ENCODE peak calls at places on chromosomes 1 and 21, in ten cellular contexts. One of them, this sample, is unnamed.

GRCh38 chr21:35401476-35401875 is 352.4 kb upstream of the RUNX1 start:
- DNase-seq in H7: no peak
- DNase-seq in activated T-cell treated with anti-CD3 and anti-CD28 coated beads, Interleukin-2, amount 50 U/mL, for 72 hours: no peak
- DNase-seq in NCI-H510A treated with DMSO at 0.1 percent for 48 hours: no peak
- DNase-seq in MV-4-11: no peak
- DNase-seq in activated CD4-positive, alpha-beta T cell treated with anti-CD3 and anti-CD28 coated beads, Interleukin-2, amount 50 U/mL, for 1 hour: no peak
- DNase-seq in EL: peak
- DNase-seq in choroid plexus epithelial cell: no peak
- DNase-seq in GM03348: peak
- DNase-seq in spleen: no peak
- DNase-seq in this sample: no peak

GRCh38 chr21:41865002-41865777 is 14.0 kb downstream of the PRDM15 start:
- DNase-seq in activated T-cell treated with anti-CD3 and anti-CD28 coated beads, Interleukin-2, amount 50 U/mL, for 72 hours: peak
- DNase-seq in EL: no peak
- DNase-seq in H7: no peak
- DNase-seq in activated CD4-positive, alpha-beta T cell treated with anti-CD3 and anti-CD28 coated beads, Interleukin-2, amount 50 U/mL, for 1 hour: no peak
- DNase-seq in GM03348: no peak
- DNase-seq in MV-4-11: no peak
- DNase-seq in spleen: peak
- DNase-seq in choroid plexus epithelial cell: no peak
- DNase-seq in NCI-H510A treated with DMSO at 0.1 percent for 48 hours: no peak
- DNase-seq in this sample: no peak

GRCh38 chr1:60847855-60848582 is 234.3 kb upstream of the NFIA start:
- DNase-seq in activated CD4-positive, alpha-beta T cell treated with anti-CD3 and anti-CD28 coated beads, Interleukin-2, amount 50 U/mL, for 1 hour: no peak
- DNase-seq in EL: no peak
- DNase-seq in choroid plexus epithelial cell: no peak
- DNase-seq in spleen: no peak
- DNase-seq in NCI-H510A treated with DMSO at 0.1 percent for 48 hours: no peak
- DNase-seq in GM03348: no peak
- DNase-seq in H7: no peak
- DNase-seq in MV-4-11: no peak
- DNase-seq in activated T-cell treated with anti-CD3 and anti-CD28 coated beads, Interleukin-2, amount 50 U/mL, for 72 hours: no peak
- DNase-seq in this sample: no peak

GRCh38 chr1:223135176-223135575 is 7.9 kb downstream of the TLR5 start:
- DNase-seq in activated T-cell treated with anti-CD3 and anti-CD28 coated beads, Interleukin-2, amount 50 U/mL, for 72 hours: no peak
- DNase-seq in H7: no peak
- DNase-seq in activated CD4-positive, alpha-beta T cell treated with anti-CD3 and anti-CD28 coated beads, Interleukin-2, amount 50 U/mL, for 1 hour: no peak
- DNase-seq in MV-4-11: no peak
- DNase-seq in EL: peak
- DNase-seq in choroid plexus epithelial cell: no peak
- DNase-seq in GM03348: peak
- DNase-seq in spleen: no peak
- DNase-seq in NCI-H510A treated with DMSO at 0.1 percent for 48 hours: no peak
- DNase-seq in this sample: no peak

GRCh38 chr1:22286491-22286890 is 143.6 kb upstream of the WNT4 start:
- DNase-seq in NCI-H510A treated with DMSO at 0.1 percent for 48 hours: no peak
- DNase-seq in activated CD4-positive, alpha-beta T cell treated with anti-CD3 and anti-CD28 coated beads, Interleukin-2, amount 50 U/mL, for 1 hour: no peak
- DNase-seq in EL: no peak
- DNase-seq in H7: peak
- DNase-seq in GM03348: no peak
- DNase-seq in spleen: no peak
- DNase-seq in choroid plexus epithelial cell: no peak
- DNase-seq in activated T-cell treated with anti-CD3 and anti-CD28 coated beads, Interleukin-2, amount 50 U/mL, for 72 hours: no peak
- DNase-seq in MV-4-11: no peak
- DNase-seq in this sample: no peak

GRCh38 chr1:181647314-181648035 is 164.2 kb downstream of the CACNA1E start:
- DNase-seq in GM03348: no peak
- DNase-seq in MV-4-11: peak
- DNase-seq in NCI-H510A treated with DMSO at 0.1 percent for 48 hours: no peak
- DNase-seq in activated CD4-positive, alpha-beta T cell treated with anti-CD3 and anti-CD28 coated beads, Interleukin-2, amount 50 U/mL, for 1 hour: no peak
- DNase-seq in H7: no peak
- DNase-seq in spleen: no peak
- DNase-seq in activated T-cell treated with anti-CD3 and anti-CD28 coated beads, Interleukin-2, amount 50 U/mL, for 72 hours: no peak
- DNase-seq in choroid plexus epithelial cell: no peak
- DNase-seq in EL: no peak
- DNase-seq in this sample: no peak

GRCh38 chr1:226332947-226333346 is 24.0 kb upstream of the LIN9 start:
- DNase-seq in choroid plexus epithelial cell: no peak
- DNase-seq in GM03348: no peak
- DNase-seq in activated T-cell treated with anti-CD3 and anti-CD28 coated beads, Interleukin-2, amount 50 U/mL, for 72 hours: no peak
- DNase-seq in H7: no peak
- DNase-seq in spleen: no peak
- DNase-seq in MV-4-11: no peak
- DNase-seq in EL: no peak
- DNase-seq in NCI-H510A treated with DMSO at 0.1 percent for 48 hours: no peak
- DNase-seq in activated CD4-positive, alpha-beta T cell treated with anti-CD3 and anti-CD28 coated beads, Interleukin-2, amount 50 U/mL, for 1 hour: no peak
- DNase-seq in this sample: no peak

GRCh38 chr1:51535006-51535592 is 16.0 kb upstream of the EPS15 start:
- DNase-seq in spleen: no peak
- DNase-seq in GM03348: peak
- DNase-seq in EL: peak
- DNase-seq in choroid plexus epithelial cell: peak
- DNase-seq in NCI-H510A treated with DMSO at 0.1 percent for 48 hours: peak
- DNase-seq in MV-4-11: peak
- DNase-seq in activated T-cell treated with anti-CD3 and anti-CD28 coated beads, Interleukin-2, amount 50 U/mL, for 72 hours: peak
- DNase-seq in H7: peak
- DNase-seq in activated CD4-positive, alpha-beta T cell treated with anti-CD3 and anti-CD28 coated beads, Interleukin-2, amount 50 U/mL, for 1 hour: peak
- DNase-seq in this sample: peak

GRCh38 chr1:227372662-227373061 is 54.4 kb upstream of the CDC42BPA start:
- DNase-seq in MV-4-11: no peak
- DNase-seq in activated CD4-positive, alpha-beta T cell treated with anti-CD3 and anti-CD28 coated beads, Interleukin-2, amount 50 U/mL, for 1 hour: no peak
- DNase-seq in NCI-H510A treated with DMSO at 0.1 percent for 48 hours: peak
- DNase-seq in EL: peak
- DNase-seq in H7: no peak
- DNase-seq in activated T-cell treated with anti-CD3 and anti-CD28 coated beads, Interleukin-2, amount 50 U/mL, for 72 hours: no peak
- DNase-seq in GM03348: peak
- DNase-seq in spleen: no peak
- DNase-seq in choroid plexus epithelial cell: peak
- DNase-seq in this sample: no peak

GRCh38 chr21:25062061-25062460 is 545.2 kb downstream of the MRPL39 start:
- DNase-seq in activated CD4-positive, alpha-beta T cell treated with anti-CD3 and anti-CD28 coated beads, Interleukin-2, amount 50 U/mL, for 1 hour: no peak
- DNase-seq in activated T-cell treated with anti-CD3 and anti-CD28 coated beads, Interleukin-2, amount 50 U/mL, for 72 hours: no peak
- DNase-seq in NCI-H510A treated with DMSO at 0.1 percent for 48 hours: no peak
- DNase-seq in GM03348: no peak
- DNase-seq in H7: no peak
- DNase-seq in spleen: no peak
- DNase-seq in EL: no peak
- DNase-seq in MV-4-11: peak
- DNase-seq in choroid plexus epithelial cell: peak
- DNase-seq in this sample: no peak

GRCh38 chr1:30538906-30539855 is 184.2 kb downstream of the MATN1 start:
- DNase-seq in activated T-cell treated with anti-CD3 and anti-CD28 coated beads, Interleukin-2, amount 50 U/mL, for 72 hours: no peak
- DNase-seq in spleen: peak
- DNase-seq in NCI-H510A treated with DMSO at 0.1 percent for 48 hours: no peak
- DNase-seq in activated CD4-positive, alpha-beta T cell treated with anti-CD3 and anti-CD28 coated beads, Interleukin-2, amount 50 U/mL, for 1 hour: no peak
- DNase-seq in GM03348: no peak
- DNase-seq in choroid plexus epithelial cell: no peak
- DNase-seq in H7: no peak
- DNase-seq in EL: no peak
- DNase-seq in MV-4-11: no peak
- DNase-seq in this sample: no peak

GRCh38 chr1:173447224-173447623 is 29.9 kb upstream of the PRDX6 start:
- DNase-seq in GM03348: no peak
- DNase-seq in EL: no peak
- DNase-seq in NCI-H510A treated with DMSO at 0.1 percent for 48 hours: no peak
- DNase-seq in activated CD4-positive, alpha-beta T cell treated with anti-CD3 and anti-CD28 coated beads, Interleukin-2, amount 50 U/mL, for 1 hour: no peak
- DNase-seq in activated T-cell treated with anti-CD3 and anti-CD28 coated beads, Interleukin-2, amount 50 U/mL, for 72 hours: no peak
- DNase-seq in spleen: no peak
- DNase-seq in H7: no peak
- DNase-seq in MV-4-11: no peak
- DNase-seq in choroid plexus epithelial cell: no peak
- DNase-seq in this sample: no peak

GRCh38 chr1:228400692-228401454 is 5.8 kb downstream of the TRIM11 start:
- DNase-seq in activated CD4-positive, alpha-beta T cell treated with anti-CD3 and anti-CD28 coated beads, Interleukin-2, amount 50 U/mL, for 1 hour: no peak
- DNase-seq in NCI-H510A treated with DMSO at 0.1 percent for 48 hours: no peak
- DNase-seq in GM03348: no peak
- DNase-seq in activated T-cell treated with anti-CD3 and anti-CD28 coated beads, Interleukin-2, amount 50 U/mL, for 72 hours: no peak
- DNase-seq in MV-4-11: no peak
- DNase-seq in H7: no peak
- DNase-seq in choroid plexus epithelial cell: no peak
- DNase-seq in EL: no peak
- DNase-seq in spleen: peak
- DNase-seq in this sample: no peak

GRCh38 chr1:18400347-18401102 is 80.2 kb upstream of the KLHDC7A start:
- DNase-seq in MV-4-11: no peak
- DNase-seq in spleen: no peak
- DNase-seq in activated CD4-positive, alpha-beta T cell treated with anti-CD3 and anti-CD28 coated beads, Interleukin-2, amount 50 U/mL, for 1 hour: no peak
- DNase-seq in NCI-H510A treated with DMSO at 0.1 percent for 48 hours: no peak
- DNase-seq in choroid plexus epithelial cell: no peak
- DNase-seq in H7: no peak
- DNase-seq in GM03348: no peak
- DNase-seq in activated T-cell treated with anti-CD3 and anti-CD28 coated beads, Interleukin-2, amount 50 U/mL, for 72 hours: no peak
- DNase-seq in EL: no peak
- DNase-seq in this sample: no peak

GRCh38 chr1:74650561-74650960 is 23.0 kb downstream of the ERICH3 start:
- DNase-seq in EL: peak
- DNase-seq in choroid plexus epithelial cell: peak
- DNase-seq in MV-4-11: no peak
- DNase-seq in spleen: no peak
- DNase-seq in activated T-cell treated with anti-CD3 and anti-CD28 coated beads, Interleukin-2, amount 50 U/mL, for 72 hours: no peak
- DNase-seq in activated CD4-positive, alpha-beta T cell treated with anti-CD3 and anti-CD28 coated beads, Interleukin-2, amount 50 U/mL, for 1 hour: no peak
- DNase-seq in NCI-H510A treated with DMSO at 0.1 percent for 48 hours: no peak
- DNase-seq in GM03348: no peak
- DNase-seq in H7: no peak
- DNase-seq in this sample: no peak

GRCh38 chr1:230463760-230464159 is 37.6 kb upstream of the PGBD5 start:
- DNase-seq in H7: no peak
- DNase-seq in choroid plexus epithelial cell: no peak
- DNase-seq in MV-4-11: no peak
- DNase-seq in NCI-H510A treated with DMSO at 0.1 percent for 48 hours: no peak
- DNase-seq in EL: no peak
- DNase-seq in spleen: no peak
- DNase-seq in activated CD4-positive, alpha-beta T cell treated with anti-CD3 and anti-CD28 coated beads, Interleukin-2, amount 50 U/mL, for 1 hour: no peak
- DNase-seq in GM03348: no peak
- DNase-seq in activated T-cell treated with anti-CD3 and anti-CD28 coated beads, Interleukin-2, amount 50 U/mL, for 72 hours: no peak
- DNase-seq in this sample: no peak

GRCh38 chr1:178310685-178311105 is 186.1 kb downstream of the CLEC20A start:
- DNase-seq in activated CD4-positive, alpha-beta T cell treated with anti-CD3 and anti-CD28 coated beads, Interleukin-2, amount 50 U/mL, for 1 hour: no peak
- DNase-seq in choroid plexus epithelial cell: peak
- DNase-seq in spleen: no peak
- DNase-seq in GM03348: peak
- DNase-seq in H7: peak
- DNase-seq in EL: peak
- DNase-seq in NCI-H510A treated with DMSO at 0.1 percent for 48 hours: peak
- DNase-seq in activated T-cell treated with anti-CD3 and anti-CD28 coated beads, Interleukin-2, amount 50 U/mL, for 72 hours: no peak
- DNase-seq in MV-4-11: peak
- DNase-seq in this sample: no peak

GRCh38 chr1:227227761-227228160 is 90.5 kb downstream of the CDC42BPA start:
- DNase-seq in activated T-cell treated with anti-CD3 and anti-CD28 coated beads, Interleukin-2, amount 50 U/mL, for 72 hours: no peak
- DNase-seq in H7: no peak
- DNase-seq in spleen: no peak
- DNase-seq in EL: no peak
- DNase-seq in NCI-H510A treated with DMSO at 0.1 percent for 48 hours: no peak
- DNase-seq in choroid plexus epithelial cell: no peak
- DNase-seq in GM03348: no peak
- DNase-seq in activated CD4-positive, alpha-beta T cell treated with anti-CD3 and anti-CD28 coated beads, Interleukin-2, amount 50 U/mL, for 1 hour: no peak
- DNase-seq in MV-4-11: no peak
- DNase-seq in this sample: no peak

GRCh38 chr1:43902058-43902831 is 31.4 kb upstream of the ARTN start:
- DNase-seq in spleen: no peak
- DNase-seq in choroid plexus epithelial cell: no peak
- DNase-seq in NCI-H510A treated with DMSO at 0.1 percent for 48 hours: peak
- DNase-seq in H7: no peak
- DNase-seq in GM03348: no peak
- DNase-seq in activated CD4-positive, alpha-beta T cell treated with anti-CD3 and anti-CD28 coated beads, Interleukin-2, amount 50 U/mL, for 1 hour: no peak
- DNase-seq in activated T-cell treated with anti-CD3 and anti-CD28 coated beads, Interleukin-2, amount 50 U/mL, for 72 hours: no peak
- DNase-seq in MV-4-11: no peak
- DNase-seq in EL: no peak
- DNase-seq in this sample: no peak